ENCODE peak calls at places on chromosomes 3 and 15, in five cellular contexts. H is WTC11, C is cardiac fibroblast, T is fibroblast of lung, A is brain microvascular endothelial cell. Z is an unnamed sample.

GRCh38 chr15:52709172-52709979 is 30.2 kb upstream of the ATOSA start:
- DNase-seq in H (peak; percentile 85), C (no peak), T (no peak), A (no peak), Z (no peak)

GRCh38 chr3:193865879-193866480 is 270.0 kb upstream of the HES1 start:
- DNase-seq in H (no peak), C (no peak), T (peak; percentile 38), A (no peak), Z (no peak)

GRCh38 chr3:193483988-193484539 is 70.6 kb downstream of the ATP13A4 start:
- DNase-seq in H (no peak), C (no peak), T (peak; percentile 14), A (no peak), Z (no peak)

GRCh38 chr3:53100818-53101466 is 29.3 kb downstream of the RFT1 start:
- DNase-seq in H (no peak), C (no peak), T (no peak), A (no peak), Z (no peak)

GRCh38 chr3:31693346-31693745 is 160.6 kb downstream of the STT3B start:
- DNase-seq in H (no peak), C (no peak), T (no peak), A (no peak), Z (no peak)

GRCh38 chr15:51758645-51759044 is 7.2 kb downstream of the TMOD2 start:
- DNase-seq in H (no peak), C (peak; percentile 82), T (peak; percentile 68), A (peak; percentile 65), Z (no peak)

GRCh38 chr3:74501001-74501400 is 113.5 kb downstream of the CNTN3 start:
- DNase-seq in H (no peak), C (no peak), T (no peak), A (no peak), Z (no peak)

GRCh38 chr15:75843618-75844610 is 667 bp downstream of the UBE2Q2 start:
- DNase-seq in H (peak; percentile 55), C (peak; percentile 60), T (peak; percentile 58), A (peak; percentile 25), Z (peak; percentile 84)

GRCh38 chr3:136070334-136070733 is 104.8 kb downstream of the PPP2R3A start:
- DNase-seq in H (no peak), C (peak; percentile 53), T (peak; percentile 90), A (peak; percentile 65), Z (no peak)

GRCh38 chr3:10280177-10280529 is 12.6 kb downstream of the GHRL start:
- DNase-seq in H (no peak), C (no peak), T (no peak), A (no peak), Z (no peak)
- TF ChIP-seq CTCF in H (no peak), C (no peak), T (peak; percentile 4), A (peak; percentile 45), Z (no peak)

GRCh38 chr3:148372476-148372875 is 325.2 kb upstream of the AGTR1 start:
- DNase-seq in H (no peak), C (no peak), T (peak; percentile 13), A (no peak), Z (no peak)

DNA sequence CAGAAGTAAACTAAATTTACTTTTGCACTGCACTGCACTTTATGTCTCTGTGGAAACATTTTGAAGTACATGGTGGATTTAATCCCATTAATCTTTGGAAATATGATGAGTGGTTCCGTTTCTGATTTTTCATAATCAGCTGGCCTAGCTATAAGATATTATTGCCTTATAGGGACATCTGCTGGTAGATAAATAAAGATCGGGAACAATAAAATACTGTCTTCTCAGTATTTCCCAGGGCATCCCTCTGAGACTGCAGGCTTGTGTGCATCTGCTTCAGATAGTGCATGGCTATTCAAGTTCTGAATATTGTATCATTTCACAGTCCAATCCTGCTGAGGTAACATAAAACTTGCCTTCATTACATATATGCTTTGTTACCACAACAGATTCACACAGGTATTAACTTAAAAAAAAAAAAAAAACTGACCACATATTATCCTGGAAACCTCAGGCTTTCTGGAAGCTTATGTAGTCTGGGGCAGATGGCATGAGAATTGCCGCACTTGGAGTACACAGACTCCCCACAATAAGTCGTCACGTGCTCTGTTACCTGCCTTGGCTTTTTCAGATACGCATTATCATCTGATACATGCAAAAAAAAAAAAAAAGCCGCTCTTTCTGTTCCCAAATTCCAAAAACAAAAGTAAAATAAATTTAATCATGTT is 330.8 kb upstream of the AGTR1 start:
- DNase-seq in H (no peak), C (peak; percentile 15), T (no peak), A (no peak), Z (no peak)
- TF ChIP-seq CTCF in H (no peak), C (no peak), T (peak; percentile 19), A (no peak), Z (no peak)

GRCh38 chr15:25691544-25692430 is 171.3 kb downstream of the ATP10A start:
- DNase-seq in H (no peak), C (peak; percentile 42), T (no peak), A (peak; percentile 16), Z (no peak)
- TF ChIP-seq CTCF in H (no peak), C (no peak), T (peak; percentile 35), A (peak; percentile 51), Z (no peak)

GRCh38 chr3:44529927-44530326 is 25.1 kb upstream of the ZKSCAN7 start:
- DNase-seq in H (peak; percentile 18), C (peak; percentile 8), T (no peak), A (peak; percentile 24), Z (peak; percentile 42)
- TF ChIP-seq CTCF in H (no peak), C (peak; percentile 37), T (peak; percentile 43), A (peak; percentile 58), Z (peak; percentile 31)

GRCh38 chr15:64742921-64743320 is 32.5 kb downstream of the RBPMS2 start:
- DNase-seq in H (no peak), C (no peak), T (no peak), A (no peak), Z (no peak)

GRCh38 chr15:64742385-64742784 is 33.0 kb downstream of the RBPMS2 start:
- DNase-seq in H (no peak), C (no peak), T (no peak), A (no peak), Z (no peak)

GRCh38 chr15:64738231-64739095 is 36.9 kb downstream of the RBPMS2 start:
- DNase-seq in H (no peak), C (no peak), T (no peak), A (no peak), Z (no peak)

GRCh38 chr15:64740361-64741170 is 34.8 kb downstream of the RBPMS2 start:
- DNase-seq in H (no peak), C (peak; percentile 87), T (peak; percentile 45), A (peak; percentile 42), Z (peak; percentile 74)

DNA sequence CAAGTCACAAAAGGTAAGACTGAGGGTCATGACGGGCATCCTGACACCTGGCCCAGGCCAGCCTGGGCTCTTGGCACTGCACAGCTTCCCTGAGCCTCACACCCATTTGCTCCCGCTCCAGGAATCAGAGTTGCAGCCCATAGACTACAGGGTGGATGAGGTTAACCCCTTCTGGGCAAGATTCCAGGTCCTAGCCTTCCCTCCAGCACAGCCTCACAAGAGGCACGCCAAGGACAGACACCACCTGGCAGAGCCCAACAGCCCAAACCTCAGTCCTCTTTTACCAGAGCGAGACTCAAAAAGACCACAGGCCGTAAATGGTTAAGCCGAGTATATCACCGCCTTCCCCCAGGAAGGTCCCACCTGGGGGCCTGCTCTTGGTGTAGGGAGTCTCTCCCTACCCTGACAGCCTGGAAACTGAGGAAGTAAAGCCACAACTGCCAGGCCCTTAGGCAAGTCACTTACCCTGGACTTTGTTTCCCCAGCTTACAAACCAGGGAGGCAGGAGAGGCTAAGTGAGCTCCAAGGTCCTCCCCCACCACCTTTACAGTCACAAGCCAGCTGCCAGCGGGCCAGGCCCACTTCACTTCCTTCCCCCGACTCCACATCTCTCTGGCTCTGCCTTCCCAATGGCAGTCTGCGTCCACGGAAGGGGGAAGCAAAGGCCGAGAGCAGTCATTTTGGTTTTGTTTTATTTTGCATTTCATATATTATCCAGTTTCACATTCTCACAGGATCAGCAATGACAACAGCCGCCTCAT is 36.0 kb downstream of the RBPMS2 start:
- DNase-seq in H (no peak), C (peak; percentile 32), T (no peak), A (no peak), Z (no peak)
- TF ChIP-seq CTCF in H (no peak), C (no peak), T (no peak), A (no peak), Z (no peak)

DNA sequence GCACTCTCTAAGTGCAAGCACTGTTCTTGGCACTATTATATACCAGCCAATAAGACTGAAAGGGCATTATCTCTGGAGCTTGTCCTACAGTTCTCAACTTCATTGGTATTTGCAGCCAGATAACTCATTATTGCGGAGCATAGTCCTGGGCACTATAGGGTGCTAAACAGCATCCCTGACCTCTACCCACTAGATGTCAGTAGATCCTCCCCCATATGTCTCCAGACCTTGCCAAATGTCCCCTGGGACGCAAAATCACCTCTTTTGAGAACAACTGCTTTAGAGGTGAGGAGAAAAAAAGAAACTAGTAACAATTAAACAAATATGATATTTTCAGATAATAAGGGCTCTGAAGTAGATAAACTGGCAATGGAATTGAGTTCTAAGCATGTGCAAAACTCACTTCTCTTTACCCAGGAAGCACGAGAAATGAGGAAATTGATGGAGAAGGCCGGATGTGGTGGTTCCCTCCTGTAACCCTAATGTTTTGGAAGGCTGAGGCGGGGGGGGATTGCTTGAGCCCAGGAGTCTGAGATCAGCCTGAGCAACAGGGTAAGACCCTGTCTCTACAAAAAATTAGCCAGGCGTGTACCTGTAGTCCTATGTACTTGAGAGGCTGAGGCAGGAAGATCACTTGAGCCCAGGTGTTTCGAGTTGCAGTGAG is 61.4 kb downstream of the FRMD4B start:
- DNase-seq in H (no peak), C (peak; percentile 16), T (no peak), A (no peak), Z (no peak)
- TF ChIP-seq CTCF in H (peak; percentile 35), C (peak; percentile 26), T (peak; percentile 11), A (peak; percentile 38), Z (peak; percentile 40)

GRCh38 chr15:55742498-55742926 is 440 bp downstream of the PRTG start:
- DNase-seq in H (no peak), C (peak; percentile 40), T (peak; percentile 50), A (peak; percentile 17), Z (peak; percentile 52)
- TF ChIP-seq CTCF in H (no peak), C (no peak), T (no peak), A (no peak), Z (no peak)

GRCh38 chr15:63950911-63951481 is 95.3 kb downstream of the DAPK2 start:
- DNase-seq in H (no peak), C (peak; percentile 58), T (peak; percentile 95), A (peak; percentile 74), Z (no peak)

GRCh38 chr15:63948436-63948835 is 97.8 kb downstream of the DAPK2 start:
- DNase-seq in H (no peak), C (no peak), T (no peak), A (no peak), Z (no peak)

GRCh38 chr15:63948971-63949370 is 97.3 kb downstream of the DAPK2 start:
- DNase-seq in H (no peak), C (no peak), T (peak; percentile 43), A (no peak), Z (no peak)

DNA sequence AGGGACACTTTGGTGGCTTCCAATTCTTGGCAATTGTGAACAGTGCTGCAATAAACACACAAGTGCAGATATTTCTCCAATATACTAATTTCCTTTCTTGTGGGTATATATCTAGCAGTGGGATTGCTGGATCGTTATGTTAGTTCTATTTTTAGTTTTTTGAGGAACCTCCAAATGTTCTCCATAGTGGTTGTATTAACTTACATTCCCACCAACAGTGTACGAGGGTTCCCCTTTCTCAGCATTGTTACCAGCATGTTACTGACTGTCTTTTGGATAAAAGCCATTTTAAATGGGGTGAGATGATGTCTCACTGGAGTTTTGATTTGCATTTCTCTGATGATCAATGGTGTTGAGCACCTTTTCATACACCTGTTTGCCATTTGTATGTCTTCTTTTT is 92.8 kb downstream of the DAPK2 start:
- DNase-seq in H (no peak), C (no peak), T (no peak), A (no peak), Z (no peak)
- TF ChIP-seq CTCF in H (no peak), C (no peak), T (no peak), A (no peak), Z (no peak)

GRCh38 chr3:195066441-195066841 is 204.5 kb downstream of the XXYLT1 start:
- DNase-seq in H (no peak), C (no peak), T (no peak), A (no peak), Z (no peak)
- TF ChIP-seq CTCF in H (no peak), C (no peak), T (no peak), A (no peak), Z (no peak)

Z was measured in GM13976.